ENCODE peak calls at places on chromosome 15, in seven cellular contexts. N is neural progenitor cell; O is stimulated activated CD4-positive, alpha-beta T cell treated with anti-CD3 and anti-CD28 coated beads, Interleukin-1b, Interleukin-23, amount 100 ng/mL, for 1 hour; H is activated CD8-positive, alpha-beta memory T cell treated with anti-CD3 and anti-CD28 coated beads for 24 hours; J is activated T-cell treated with anti-CD3 and anti-CD28 coated beads, Interleukin-2, amount 50 U/mL, for 4 hours; S is fibroblast of the aortic adventitia; Z is tibial artery. Q is an unnamed sample.

GRCh38 chr15:34815836-34816235 is 20.5 kb upstream of the ACTC1 start:
- DNase-seq in N (no peak), O (no peak), H (no peak), J (no peak), S (no peak), Z (no peak), Q (no peak)

GRCh38 chr15:68027388-68027787 is 26.7 kb upstream of the PIAS1 start:
- DNase-seq in N (no peak), O (no peak), H (no peak), J (no peak), S (no peak), Z (no peak), Q (no peak)

GRCh38 chr15:62449638-62450037 is 284.6 kb upstream of the C2CD4B start:
- DNase-seq in N (no peak), O (no peak), H (no peak), J (no peak), S (peak), Z (no peak), Q (no peak)

GRCh38 chr15:38129531-38130199 is 123.0 kb upstream of the SPRED1 start:
- DNase-seq in N (peak), O (no peak), H (no peak), J (no peak), S (peak), Z (peak), Q (no peak)

GRCh38 chr15:86855962-86856361 is 776.3 kb downstream of the AGBL1 start:
- DNase-seq in N (no peak), O (no peak), H (no peak), J (no peak), S (no peak), Z (no peak), Q (no peak)

GRCh38 chr15:75639191-75639708 is 774 bp downstream of the IMP3 start:
- DNase-seq in N (no peak), O (no peak), H (no peak), J (no peak), S (peak), Z (no peak), Q (no peak)

GRCh38 chr15:82139823-82140268 is 94.0 kb upstream of the MEX3B start:
- DNase-seq in N (peak), O (no peak), H (no peak), J (no peak), S (peak), Z (no peak), Q (peak)

GRCh38 chr15:101112336-101113113 is 139.3 kb downstream of the CHSY1 start:
- DNase-seq in N (no peak), O (no peak), H (no peak), J (no peak), S (no peak), Z (peak), Q (no peak)

GRCh38 chr15:83549563-83549962 is 102.4 kb downstream of the SH3GL3 start:
- DNase-seq in N (no peak), O (no peak), H (no peak), J (no peak), S (no peak), Z (no peak), Q (no peak)

GRCh38 chr15:55942332-55942731 is 51.1 kb downstream of the NEDD4 start:
- DNase-seq in N (no peak), O (no peak), H (no peak), J (no peak), S (no peak), Z (no peak), Q (no peak)

GRCh38 chr15:33654859-33655258 is 313.4 kb upstream of the CHRM5 start:
- DNase-seq in N (peak), O (no peak), H (no peak), J (no peak), S (peak), Z (no peak), Q (peak)

GRCh38 chr15:64692166-64692565 is 83.2 kb downstream of the RBPMS2 start:
- DNase-seq in N (no peak), O (no peak), H (no peak), J (no peak), S (no peak), Z (no peak), Q (no peak)

GRCh38 chr15:50790778-50791536 is 25.5 kb upstream of the SPPL2A start:
- DNase-seq in N (peak), O (no peak), H (no peak), J (no peak), S (no peak), Z (no peak), Q (no peak)

GRCh38 chr15:76181705-76182107 is 121.9 kb downstream of the TMEM266 start:
- DNase-seq in N (no peak), O (no peak), H (peak), J (no peak), S (no peak), Z (no peak), Q (no peak)

GRCh38 chr15:77044228-77045042 is 26.5 kb downstream of the TSPAN3 start:
- DNase-seq in N (no peak), O (no peak), H (no peak), J (no peak), S (no peak), Z (no peak), Q (no peak)

Q was measured in NCI-H82.